ENCODE peak calls at places on chromosomes 11 and 22, in five cellular contexts. H is SK-N-SH, O is HCT116, K is H1, E is K562. V is an unnamed sample.

GRCh38 chr11:111957663-111958415 is 20.7 kb downstream of the DIXDC1 start:
- DNase-seq in H (no peak), K (no peak), O (no peak), E (no peak), V (no peak)

GRCh38 chr22:40552070-40552469 is 84.4 kb downstream of the MRTFA start:
- DNase-seq in H (no peak), O (no peak), E (peak; percentile 94), K (no peak), V (no peak)

GRCh38 chr11:1920128-1920908 is 815 bp downstream of the TNNT3 start:
- DNase-seq in E (no peak), O (no peak), K (no peak), H (peak; percentile 32), V (no peak)

GRCh38 chr11:123742778-123743177 is 1.3 kb upstream of the ZNF202 start:
- DNase-seq in E (no peak), H (no peak), O (no peak), K (no peak), V (no peak)

GRCh38 chr11:44775366-44776356 is 48.9 kb downstream of the TSPAN18 start:
- DNase-seq in H (peak; percentile 69), O (peak; percentile 69), K (peak; percentile 86), E (peak; percentile 85), V (no peak)

GRCh38 chr11:133347988-133348387 is 184.3 kb downstream of the OPCML start:
- DNase-seq in E (no peak), H (no peak), O (no peak), K (no peak), V (no peak)

GRCh38 chr22:31099841-31100761 is 7.3 kb downstream of the SELENOM start:
- DNase-seq in E (no peak), H (no peak), K (no peak), O (no peak), V (no peak)

GRCh38 chr11:22192289-22192641 is 620 bp upstream of the ANO5 start:
- DNase-seq in K (no peak), H (peak; percentile 52), O (no peak), E (peak; percentile 19), V (no peak)

GRCh38 chr11:83602116-83602515 is 315.9 kb upstream of the CCDC90B start:
- DNase-seq in O (no peak), H (no peak), E (no peak), K (no peak), V (no peak)

GRCh38 chr11:3150726-3151125 is 14.4 kb downstream of the OSBPL5 start:
- DNase-seq in E (no peak), O (no peak), H (no peak), K (no peak), V (no peak)

GRCh38 chr22:49602481-49602880 is 225.2 kb downstream of the BRD1 start:
- DNase-seq in E (no peak), K (no peak), O (no peak), H (no peak), V (no peak)

GRCh38 chr11:27124514-27125264 is 84.1 kb downstream of the BBOX1 start:
- DNase-seq in K (no peak), O (no peak), E (no peak), H (no peak), V (no peak)

GRCh38 chr11:9693801-9694553 is 30.1 kb downstream of the SWAP70 start:
- DNase-seq in K (no peak), H (no peak), E (no peak), O (no peak), V (no peak)

GRCh38 chr11:10285148-10285802 is 8.7 kb downstream of the SBF2 start:
- DNase-seq in O (no peak), E (no peak), H (no peak), K (no peak), V (no peak)

GRCh38 chr22:19634206-19634536 is 80.1 kb upstream of the SEPTIN5 start:
- DNase-seq in O (no peak), H (peak; percentile 9), K (no peak), E (no peak), V (no peak)

GRCh38 chr11:44189986-44190882 is 94.8 kb downstream of the EXT2 start:
- DNase-seq in H (no peak), E (no peak), O (no peak), K (no peak), V (no peak)

GRCh38 chr22:44057411-44057987 is 33.4 kb downstream of the PARVB start:
- DNase-seq in K (no peak), O (no peak), E (no peak), H (no peak), V (no peak)

GRCh38 chr11:122441702-122442092 is 213.8 kb upstream of the UBASH3B start:
- DNase-seq in E (no peak), O (no peak), H (no peak), K (no peak), V (no peak)

GRCh38 chr11:13667795-13668101 is 720 bp upstream of the FAR1 start:
- DNase-seq in K (no peak), O (no peak), H (no peak), E (no peak), V (no peak)

GRCh38 chr11:13667245-13667644 is 1.2 kb upstream of the FAR1 start:
- DNase-seq in O (no peak), K (no peak), E (no peak), H (no peak), V (no peak)

GRCh38 chr11:13668957-13669521 is 571 bp downstream of the FAR1 start:
- DNase-seq in H (no peak), O (no peak), E (peak; percentile 48), K (peak; percentile 54), V (no peak)

GRCh38 chr11:13668102-13668956 is at the start of gene FAR1:
- DNase-seq in H (peak; percentile 98), E (peak; percentile 97), O (peak; percentile 95), K (peak; percentile 93), V (peak; percentile 95)

GRCh38 chr11:13669544-13670488 is 1.3 kb downstream of the FAR1 start:
- DNase-seq in O (no peak), K (no peak), E (no peak), H (no peak), V (no peak)
- TF ChIP-seq SIN3A in O (no peak), K (no peak), E (no peak), H (no peak), V (no peak)

GRCh38 chr22:48578138-48579034 is 1249.3 kb downstream of the BRD1 start:
- DNase-seq in H (no peak), K (no peak), E (no peak), O (no peak), V (no peak)

GRCh38 chr22:48577014-48577690 is 1250.5 kb downstream of the BRD1 start:
- DNase-seq in K (no peak), E (no peak), H (no peak), O (no peak), V (no peak)

GRCh38 chr22:48576333-48577013 is 1251.2 kb downstream of the BRD1 start:
- DNase-seq in O (no peak), E (no peak), H (peak; percentile 88), K (peak; percentile 85), V (no peak)

GRCh38 chr22:48579035-48579914 is 1248.4 kb downstream of the BRD1 start:
- DNase-seq in H (no peak), E (no peak), O (no peak), K (no peak), V (no peak)

DNA sequence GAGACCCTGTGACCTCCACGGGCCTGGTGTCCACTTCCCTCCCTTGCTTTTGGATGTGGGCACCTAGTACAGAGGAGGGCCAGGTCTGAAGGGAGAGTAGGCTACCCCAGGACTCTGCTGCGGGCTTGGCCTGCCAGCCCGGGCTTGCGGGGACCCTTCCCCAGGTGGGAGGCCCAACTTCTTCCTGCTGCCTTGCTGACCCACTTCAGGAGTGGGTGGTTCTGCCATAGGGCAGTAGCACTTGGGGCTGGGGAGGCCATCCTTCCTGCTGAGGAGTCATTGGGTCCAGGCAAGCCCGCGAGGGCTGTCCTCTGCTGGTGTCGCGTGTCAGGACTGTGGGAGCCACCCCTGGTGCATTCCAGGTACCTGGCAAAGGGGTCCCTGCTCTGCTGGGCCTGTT is 1250.0 kb downstream of the BRD1 start:
- DNase-seq in O (no peak), E (no peak), K (no peak), H (no peak), V (no peak)
- TF ChIP-seq SIN3A in O (no peak), E (no peak), K (no peak), H (no peak), V (no peak)

GRCh38 chr11:364991-365390 is 4.3 kb upstream of the B4GALNT4 start:
- DNase-seq in H (no peak), E (no peak), K (no peak), O (no peak), V (no peak)

GRCh38 chr11:362642-363442 is 6.5 kb upstream of the B4GALNT4 start:
- DNase-seq in O (no peak), K (no peak), E (no peak), H (no peak), V (no peak)

GRCh38 chr11:365831-366230 is 3.5 kb upstream of the B4GALNT4 start:
- DNase-seq in H (no peak), O (no peak), E (no peak), K (no peak), V (no peak)

GRCh38 chr11:360326-361280 is 8.7 kb upstream of the B4GALNT4 start:
- DNase-seq in H (no peak), E (peak; percentile 23), O (no peak), K (no peak), V (no peak)

DNA sequence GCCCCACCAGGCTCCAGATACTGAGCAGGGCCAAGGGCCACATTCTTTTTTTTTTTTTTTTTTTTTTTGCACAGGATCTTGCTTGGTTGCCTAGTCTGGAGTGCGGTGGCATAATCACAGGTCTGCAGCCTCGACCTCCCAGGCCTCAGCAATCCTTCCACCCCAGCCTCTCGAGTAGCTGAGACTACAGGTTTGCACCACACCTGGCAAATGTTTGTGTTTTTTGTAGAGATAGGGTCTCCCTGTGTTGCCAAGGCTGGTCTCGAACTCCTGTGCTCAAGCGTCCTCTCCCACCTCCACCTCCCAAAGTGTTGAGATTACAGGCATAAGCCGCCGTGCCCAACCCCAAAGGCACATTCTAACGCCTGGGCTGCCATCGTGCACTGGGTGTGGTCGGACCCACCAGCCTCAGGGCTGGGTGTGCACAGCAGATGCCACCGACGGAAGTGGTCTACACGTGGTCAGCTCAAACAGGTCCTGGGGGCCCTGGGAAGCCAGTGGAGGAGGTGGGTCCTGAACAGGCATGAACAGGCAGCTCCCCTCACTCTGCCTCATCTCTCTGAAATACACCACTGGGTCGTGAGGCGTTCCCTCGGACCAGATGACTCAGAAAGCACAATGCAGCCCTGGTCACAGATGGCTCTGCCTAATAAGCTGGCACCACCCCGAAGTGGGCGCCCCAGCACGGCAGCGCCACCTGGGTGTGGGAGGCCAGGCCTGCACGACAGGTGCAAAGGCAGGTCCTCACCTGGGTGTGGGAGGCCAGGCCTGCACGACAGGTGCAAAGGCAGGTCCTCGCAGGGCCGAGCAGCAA is 5.1 kb upstream of the B4GALNT4 start:
- DNase-seq in K (peak; percentile 89), H (peak; percentile 85), O (peak; percentile 55), E (no peak), V (no peak)
- TF ChIP-seq SIN3A in K (no peak), H (no peak), O (no peak), E (no peak), V (no peak)

DNA sequence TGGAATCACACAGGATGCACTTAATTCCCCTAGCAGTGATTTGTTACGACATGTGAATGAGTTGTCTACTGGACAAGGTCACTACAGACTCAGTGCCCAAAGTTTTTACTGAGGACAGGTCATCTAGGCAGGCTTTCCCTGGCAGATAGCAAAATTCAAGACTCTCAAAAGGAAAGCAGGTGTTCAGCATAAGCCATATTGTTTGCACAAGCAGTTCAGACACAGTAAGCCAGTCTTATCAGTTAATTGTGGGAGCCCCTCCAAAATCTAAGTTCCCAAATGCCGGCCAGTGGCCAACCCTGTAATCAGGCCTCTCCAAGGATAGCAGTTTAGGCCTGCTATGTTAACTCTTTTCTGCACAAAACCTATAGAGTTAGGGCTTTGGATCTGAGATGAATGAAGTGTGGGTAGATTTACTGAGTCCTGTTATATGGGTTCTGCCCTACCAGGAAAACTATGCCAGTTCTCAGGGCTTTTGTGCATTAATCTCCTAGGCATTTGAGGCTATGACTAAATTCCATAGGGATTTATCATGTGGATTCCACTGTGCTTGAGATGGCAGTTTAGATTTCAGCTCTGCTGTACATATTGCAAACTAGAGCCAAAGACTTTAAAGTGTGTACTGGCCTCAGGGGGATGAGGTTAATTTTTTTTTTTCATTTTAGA is 4.8 kb upstream of the ARHGEF12 start:
- DNase-seq in K (no peak), H (no peak), O (no peak), E (no peak), V (no peak)
- TF ChIP-seq SIN3A in K (no peak), H (no peak), O (no peak), E (no peak), V (no peak)